ENCODE peak calls at places on chromosomes 3 and 15, in seven cellular contexts. B is frontal cortex, I is DMS153, C is right cardiac atrium, P is NCI-H345, R is lung, J is NCI-H187 treated with DMSO at 0.1 percent for 48 hours. A is an unnamed sample.

GRCh38 chr3:6125520-6125919 is 735.4 kb upstream of the GRM7 start:
- DNase-seq in B (no peak), I (no peak), C (no peak), P (peak), R (no peak), J (no peak), A (no peak)

GRCh38 chr3:160450846-160451245 is 1.3 kb upstream of the TRIM59 start:
- DNase-seq in B (no peak), I (no peak), C (no peak), P (no peak), R (no peak), J (no peak), A (no peak)

GRCh38 chr15:81573098-81573746 is 199.2 kb upstream of the TMC3 start:
- DNase-seq in B (no peak), I (no peak), C (no peak), P (peak), R (no peak), J (peak), A (no peak)

GRCh38 chr3:25365636-25366035 is 62.4 kb upstream of the RARB start:
- DNase-seq in B (no peak), I (no peak), C (no peak), P (no peak), R (no peak), J (no peak), A (no peak)

GRCh38 chr3:127849368-127849767 is 27.1 kb upstream of the MGLL start:
- DNase-seq in B (no peak), I (peak), C (no peak), P (no peak), R (no peak), J (peak), A (no peak)

GRCh38 chr15:77605582-77605981 is 27.1 kb downstream of the LINGO1 start:
- DNase-seq in B (no peak), I (no peak), C (peak), P (no peak), R (no peak), J (no peak), A (no peak)

GRCh38 chr3:14467723-14468620 is 65.6 kb downstream of the SLC6A6 start:
- DNase-seq in B (peak), I (no peak), C (no peak), P (peak), R (no peak), J (no peak), A (peak)

GRCh38 chr3:118476885-118477618 is 557.6 kb downstream of the IGSF11 start:
- DNase-seq in B (no peak), I (no peak), C (no peak), P (no peak), R (no peak), J (no peak), A (no peak)

GRCh38 chr15:34619151-34619550 is 35.7 kb upstream of the GOLGA8B start:
- DNase-seq in B (no peak), I (no peak), C (no peak), P (no peak), R (no peak), J (no peak), A (no peak)

GRCh38 chr15:63363292-63363691 is 18.4 kb downstream of the CA12 start:
- DNase-seq in B (no peak), I (no peak), C (no peak), P (no peak), R (no peak), J (no peak), A (no peak)

GRCh38 chr3:85567074-85567676 is 608.4 kb downstream of the CADM2 start:
- DNase-seq in B (no peak), I (no peak), C (peak), P (peak), R (peak), J (peak), A (peak)

GRCh38 chr15:35986072-35986666 is 440.2 kb upstream of the DPH6 start:
- DNase-seq in B (no peak), I (no peak), C (peak), P (no peak), R (no peak), J (no peak), A (no peak)

A was measured in NCI-H1092 treated with DMSO at 0.1 percent for 48 hours.